ENCODE peak calls at places on chromosomes 16 and 17, in eight cellular contexts. B, V, Q, N, K, W, U and S are unnamed samples.

GRCh38 chr16:85205747-85206471 is 93.6 kb upstream of the CIBAR2 start:
- DNase-seq in K (no peak), V (no peak), W (no peak), Q (peak), B (no peak), U (no peak), N (no peak), S (no peak)

GRCh38 chr16:66382171-66382965 is 15.9 kb downstream of the CDH5 start:
- DNase-seq in V (no peak), U (no peak), W (no peak), B (no peak), Q (no peak), K (no peak), N (no peak), S (no peak)

GRCh38 chr17:61467416-61468262 is 15.4 kb downstream of the TBX4 start:
- DNase-seq in V (no peak), W (no peak), B (peak), N (no peak), K (no peak), U (no peak), Q (no peak), S (no peak)

GRCh38 chr17:40632206-40632605 is 15.4 kb downstream of the SMARCE1 start:
- DNase-seq in U (no peak), W (no peak), B (no peak), V (no peak), Q (no peak), K (no peak), N (no peak), S (no peak)

GRCh38 chr16:12637002-12637401 is 166.7 kb downstream of the CPPED1 start:
- DNase-seq in Q (no peak), N (no peak), U (no peak), K (no peak), B (no peak), W (no peak), V (peak), S (no peak)

GRCh38 chr16:89117239-89117974 is 23.8 kb downstream of the ACSF3 start:
- DNase-seq in N (no peak), V (no peak), B (no peak), K (no peak), U (no peak), W (peak), Q (no peak), S (no peak)

GRCh38 chr17:31690118-31690517 is 168.9 kb downstream of the COPRS start:
- DNase-seq in B (no peak), V (peak), U (no peak), W (no peak), K (no peak), N (no peak), Q (no peak), S (no peak)

GRCh38 chr17:40187238-40187637 is 10.0 kb downstream of the RAPGEFL1 start:
- DNase-seq in U (no peak), Q (no peak), K (no peak), B (no peak), W (no peak), V (no peak), N (no peak), S (no peak)

GRCh38 chr16:3242709-3243108 is 7.8 kb upstream of the ZNF200 start:
- DNase-seq in N (no peak), Q (no peak), V (peak), U (no peak), W (no peak), B (no peak), K (no peak), S (no peak)

GRCh38 chr17:56887105-56887504 is 26.7 kb downstream of the TRIM25 start:
- DNase-seq in K (no peak), B (no peak), N (no peak), W (no peak), U (no peak), Q (no peak), V (no peak), S (no peak)

GRCh38 chr17:17042851-17043667 is 802 bp downstream of the MPRIP start:
- DNase-seq in N (peak), W (no peak), B (no peak), K (no peak), Q (no peak), U (no peak), V (peak), S (peak)

GRCh38 chr16:89216315-89217137 is 977 bp upstream of the ZNF778 start:
- DNase-seq in Q (peak), W (peak), N (no peak), B (peak), U (peak), V (no peak), K (peak), S (peak)

GRCh38 chr17:65055708-65056638 is 567 bp downstream of the GNA13 start:
- DNase-seq in Q (peak), K (peak), W (peak), V (peak), N (peak), B (peak), U (peak), S (peak)

GRCh38 chr17:1793447-1793806 is 31.6 kb downstream of the SERPINF1 start:
- DNase-seq in W (no peak), V (no peak), Q (no peak), B (no peak), U (no peak), K (no peak), N (no peak), S (no peak)

GRCh38 chr16:84507011-84507982 is 2.8 kb upstream of the MEAK7 start:
- DNase-seq in W (no peak), N (no peak), B (no peak), V (no peak), Q (no peak), K (no peak), U (no peak), S (no peak)

GRCh38 chr17:8894673-8895578 is 27.5 kb upstream of the PIK3R6 start:
- DNase-seq in N (peak), Q (peak), U (peak), K (no peak), W (no peak), B (peak), V (peak), S (peak)